ENCODE peak calls at places on chromosomes 2 and 18, in seven cellular contexts. Q, R, I, A, K, U and D are unnamed samples.

GRCh38 chr2:169464508-169465386 is 14.5 kb upstream of the BBS5 start:
- DNase-seq in Q (no peak), R (no peak), I (no peak), A (no peak), K (no peak), U (no peak), D (no peak)

GRCh38 chr18:21682276-21683051 is 22.1 kb downstream of the ABHD3 start:
- DNase-seq in Q (no peak), R (no peak), I (peak; percentile 49), A (peak; percentile 61), K (peak; percentile 15), U (no peak), D (peak; percentile 44)

GRCh38 chr18:35231052-35231451 is 9.8 kb upstream of the ZNF397 start:
- DNase-seq in Q (peak; percentile 20), R (peak; percentile 56), I (peak; percentile 88), A (peak; percentile 81), K (peak; percentile 68), U (peak; percentile 73), D (peak; percentile 59)

GRCh38 chr2:238916875-238917590 is 69.1 kb downstream of the TWIST2 start:
- DNase-seq in Q (no peak), R (no peak), I (no peak), A (no peak), K (no peak), U (no peak), D (no peak)

GRCh38 chr2:211564441-211564840 is 974.2 kb downstream of the ERBB4 start:
- DNase-seq in Q (no peak), R (no peak), I (no peak), A (no peak), K (no peak), U (no peak), D (no peak)

GRCh38 chr2:85303780-85304531 is 23.8 kb downstream of the TGOLN2 start:
- DNase-seq in Q (no peak), R (no peak), I (no peak), A (no peak), K (no peak), U (no peak), D (no peak)

GRCh38 chr2:141201161-141201560 is 929.7 kb downstream of the LRP1B start:
- DNase-seq in Q (no peak), R (no peak), I (peak; percentile 21), A (no peak), K (no peak), U (no peak), D (no peak)

GRCh38 chr2:18465979-18466378 is 94.5 kb downstream of the RDH14 start:
- DNase-seq in Q (no peak), R (no peak), I (no peak), A (no peak), K (no peak), U (no peak), D (no peak)

GRCh38 chr2:133025004-133025403 is 355.0 kb upstream of the LYPD1 start:
- DNase-seq in Q (no peak), R (no peak), I (no peak), A (no peak), K (no peak), U (no peak), D (no peak)

GRCh38 chr2:10226032-10226724 is 76.5 kb upstream of the HPCAL1 start:
- DNase-seq in Q (no peak), R (no peak), I (no peak), A (no peak), K (no peak), U (no peak), D (no peak)

GRCh38 chr2:191245046-191245868 is at the start of gene MYO1B:
- DNase-seq in Q (peak; percentile 35), R (peak; percentile 39), I (peak; percentile 93), A (peak; percentile 83), K (peak; percentile 90), U (peak; percentile 72), D (peak; percentile 60)

GRCh38 chr2:208042041-208042440 is 16.7 kb upstream of the PLEKHM3 start:
- DNase-seq in Q (no peak), R (no peak), I (peak; percentile 30), A (no peak), K (no peak), U (no peak), D (no peak)

GRCh38 chr18:73340135-73340934 is 472.5 kb upstream of the NETO1 start:
- DNase-seq in Q (no peak), R (no peak), I (no peak), A (no peak), K (no peak), U (no peak), D (no peak)

GRCh38 chr2:37842732-37843353 is 82.2 kb upstream of the RMDN2 start:
- DNase-seq in Q (no peak), R (no peak), I (no peak), A (no peak), K (no peak), U (no peak), D (no peak)

GRCh38 chr2:233851169-233851568 is 3.2 kb downstream of the HJURP start:
- DNase-seq in Q (no peak), R (no peak), I (no peak), A (no peak), K (no peak), U (no peak), D (no peak)

GRCh38 chr2:173802518-173802917 is 162.7 kb downstream of the SP3 start:
- DNase-seq in Q (no peak), R (no peak), I (no peak), A (no peak), K (no peak), U (no peak), D (no peak)

GRCh38 chr2:221102896-221103688 is 469.0 kb downstream of the EPHA4 start:
- DNase-seq in Q (no peak), R (no peak), I (no peak), A (no peak), K (no peak), U (no peak), D (no peak)

GRCh38 chr2:49943944-49944803 is 789.9 kb upstream of the FSHR start:
- DNase-seq in Q (no peak), R (no peak), I (peak; percentile 20), A (no peak), K (no peak), U (no peak), D (no peak)

GRCh38 chr2:238339814-238340213 is 19.5 kb downstream of the TRAF3IP1 start:
- DNase-seq in Q (no peak), R (no peak), I (no peak), A (no peak), K (no peak), U (no peak), D (no peak)

GRCh38 chr2:236578411-236578846 is 8.8 kb downstream of the ACKR3 start:
- DNase-seq in Q (no peak), R (no peak), I (no peak), A (no peak), K (no peak), U (no peak), D (no peak)

GRCh38 chr2:80896576-80896975 is 592.0 kb upstream of the LRRTM1 start:
- DNase-seq in Q (no peak), R (no peak), I (no peak), A (no peak), K (no peak), U (no peak), D (no peak)

GRCh38 chr18:63831080-63831788 is 56.0 kb downstream of the SERPINB7 start:
- DNase-seq in Q (no peak), R (no peak), I (no peak), A (no peak), K (no peak), U (no peak), D (peak; percentile 13)